ENCODE peak calls at places on chromosomes 12 and 14, in eight cellular contexts. One of them, this sample, is unnamed.

GRCh38 chr12:118038122-118038521 is 21.6 kb downstream of the RFC5 start:
- DNase-seq in natural killer cell: no peak
- DNase-seq in type B pancreatic cell: no peak
- DNase-seq in nephron progenitor cell: no peak
- DNase-seq in PC-3: no peak
- DNase-seq in HFF-Myc: no peak
- DNase-seq in vagina: no peak
- DNase-seq in B cell: no peak
- DNase-seq in this sample: no peak

GRCh38 chr14:92037989-92038388 is 1.9 kb downstream of the TRIP11 start:
- DNase-seq in natural killer cell: no peak
- DNase-seq in type B pancreatic cell: no peak
- DNase-seq in nephron progenitor cell: no peak
- DNase-seq in PC-3: peak
- DNase-seq in HFF-Myc: no peak
- DNase-seq in vagina: no peak
- DNase-seq in B cell: no peak
- DNase-seq in this sample: no peak

GRCh38 chr12:2902287-2902880 is 11.7 kb downstream of the TULP3 start:
- DNase-seq in natural killer cell: no peak
- DNase-seq in type B pancreatic cell: no peak
- DNase-seq in nephron progenitor cell: no peak
- DNase-seq in PC-3: no peak
- DNase-seq in HFF-Myc: no peak
- DNase-seq in vagina: no peak
- DNase-seq in B cell: no peak
- DNase-seq in this sample: no peak

GRCh38 chr14:61438860-61439765 is 117.7 kb downstream of the PRKCH start:
- DNase-seq in natural killer cell: no peak
- DNase-seq in type B pancreatic cell: no peak
- DNase-seq in nephron progenitor cell: no peak
- DNase-seq in PC-3: peak
- DNase-seq in HFF-Myc: no peak
- DNase-seq in vagina: no peak
- DNase-seq in B cell: no peak
- DNase-seq in this sample: no peak

GRCh38 chr12:25943940-25944339 is 14.5 kb upstream of the RASSF8 start:
- DNase-seq in natural killer cell: no peak
- DNase-seq in type B pancreatic cell: no peak
- DNase-seq in nephron progenitor cell: no peak
- DNase-seq in PC-3: no peak
- DNase-seq in HFF-Myc: no peak
- DNase-seq in vagina: no peak
- DNase-seq in B cell: no peak
- DNase-seq in this sample: no peak

GRCh38 chr12:80648866-80649265 is 58.6 kb upstream of the MYF6 start:
- DNase-seq in natural killer cell: no peak
- DNase-seq in type B pancreatic cell: no peak
- DNase-seq in nephron progenitor cell: no peak
- DNase-seq in PC-3: peak
- DNase-seq in HFF-Myc: peak
- DNase-seq in vagina: no peak
- DNase-seq in B cell: no peak
- DNase-seq in this sample: peak

GRCh38 chr12:124442772-124443445 is 124.5 kb downstream of the NCOR2 start:
- DNase-seq in natural killer cell: no peak
- DNase-seq in type B pancreatic cell: no peak
- DNase-seq in nephron progenitor cell: no peak
- DNase-seq in PC-3: no peak
- DNase-seq in HFF-Myc: no peak
- DNase-seq in vagina: no peak
- DNase-seq in B cell: no peak
- DNase-seq in this sample: no peak

GRCh38 chr12:2291182-2291832 is 238.5 kb downstream of the CACNA1C start:
- DNase-seq in natural killer cell: no peak
- DNase-seq in type B pancreatic cell: no peak
- DNase-seq in nephron progenitor cell: peak
- DNase-seq in PC-3: peak
- DNase-seq in HFF-Myc: no peak
- DNase-seq in vagina: no peak
- DNase-seq in B cell: peak
- DNase-seq in this sample: no peak

GRCh38 chr12:26062566-26062965 is 62.3 kb downstream of the BHLHE41 start:
- DNase-seq in natural killer cell: no peak
- DNase-seq in type B pancreatic cell: no peak
- DNase-seq in nephron progenitor cell: no peak
- DNase-seq in PC-3: peak
- DNase-seq in HFF-Myc: peak
- DNase-seq in vagina: no peak
- DNase-seq in B cell: no peak
- DNase-seq in this sample: no peak

GRCh38 chr12:122336015-122336946 is 70.0 kb upstream of the VPS33A start:
- DNase-seq in natural killer cell: peak
- DNase-seq in type B pancreatic cell: no peak
- DNase-seq in nephron progenitor cell: peak
- DNase-seq in PC-3: peak
- DNase-seq in HFF-Myc: no peak
- DNase-seq in vagina: no peak
- DNase-seq in B cell: peak
- DNase-seq in this sample: no peak

GRCh38 chr12:109476807-109477184 is 304 bp downstream of the KCTD10 start:
- DNase-seq in natural killer cell: no peak
- DNase-seq in type B pancreatic cell: no peak
- DNase-seq in nephron progenitor cell: no peak
- DNase-seq in PC-3: no peak
- DNase-seq in HFF-Myc: no peak
- DNase-seq in vagina: no peak
- DNase-seq in B cell: no peak
- DNase-seq in this sample: no peak

GRCh38 chr12:85147331-85147730 is 111.2 kb downstream of the LRRIQ1 start:
- DNase-seq in natural killer cell: no peak
- DNase-seq in type B pancreatic cell: no peak
- DNase-seq in nephron progenitor cell: no peak
- DNase-seq in PC-3: no peak
- DNase-seq in HFF-Myc: no peak
- DNase-seq in vagina: no peak
- DNase-seq in B cell: no peak
- DNase-seq in this sample: no peak

GRCh38 chr12:96120359-96121100 is 73.6 kb upstream of the ELK3 start:
- DNase-seq in natural killer cell: peak
- DNase-seq in type B pancreatic cell: no peak
- DNase-seq in nephron progenitor cell: peak
- DNase-seq in PC-3: no peak
- DNase-seq in HFF-Myc: no peak
- DNase-seq in vagina: no peak
- DNase-seq in B cell: peak
- DNase-seq in this sample: no peak

GRCh38 chr12:129067482-129067881 is 214.2 kb downstream of the GLT1D1 start:
- DNase-seq in natural killer cell: no peak
- DNase-seq in type B pancreatic cell: no peak
- DNase-seq in nephron progenitor cell: peak
- DNase-seq in PC-3: no peak
- DNase-seq in HFF-Myc: no peak
- DNase-seq in vagina: no peak
- DNase-seq in B cell: no peak
- DNase-seq in this sample: no peak

GRCh38 chr14:51422704-51423103 is 182.7 kb downstream of the TMX1 start:
- DNase-seq in natural killer cell: no peak
- DNase-seq in type B pancreatic cell: no peak
- DNase-seq in nephron progenitor cell: no peak
- DNase-seq in PC-3: no peak
- DNase-seq in HFF-Myc: no peak
- DNase-seq in vagina: no peak
- DNase-seq in B cell: no peak
- DNase-seq in this sample: no peak

GRCh38 chr14:69574266-69574953 is at the start of gene CCDC177:
- DNase-seq in natural killer cell: peak
- DNase-seq in type B pancreatic cell: peak
- DNase-seq in nephron progenitor cell: peak
- DNase-seq in PC-3: peak
- DNase-seq in HFF-Myc: no peak
- DNase-seq in vagina: no peak
- DNase-seq in B cell: peak
- DNase-seq in this sample: no peak

GRCh38 chr12:71504471-71504852 is 64.9 kb downstream of the LGR5 start:
- DNase-seq in natural killer cell: no peak
- DNase-seq in type B pancreatic cell: no peak
- DNase-seq in nephron progenitor cell: peak
- DNase-seq in PC-3: no peak
- DNase-seq in HFF-Myc: no peak
- DNase-seq in vagina: no peak
- DNase-seq in B cell: peak
- DNase-seq in this sample: no peak

GRCh38 chr14:104545151-104545931 is 34.2 kb upstream of the C14orf180 start:
- DNase-seq in natural killer cell: no peak
- DNase-seq in type B pancreatic cell: peak
- DNase-seq in nephron progenitor cell: no peak
- DNase-seq in PC-3: no peak
- DNase-seq in HFF-Myc: no peak
- DNase-seq in vagina: no peak
- DNase-seq in B cell: no peak
- DNase-seq in this sample: no peak

GRCh38 chr12:104010800-104011199 is 39.2 kb downstream of the GLT8D2 start:
- DNase-seq in natural killer cell: no peak
- DNase-seq in type B pancreatic cell: no peak
- DNase-seq in nephron progenitor cell: no peak
- DNase-seq in PC-3: no peak
- DNase-seq in HFF-Myc: no peak
- DNase-seq in vagina: no peak
- DNase-seq in B cell: no peak
- DNase-seq in this sample: no peak

GRCh38 chr12:11941601-11942360 is 129.0 kb upstream of the BCL2L14 start:
- DNase-seq in natural killer cell: no peak
- DNase-seq in type B pancreatic cell: no peak
- DNase-seq in nephron progenitor cell: no peak
- DNase-seq in PC-3: peak
- DNase-seq in HFF-Myc: no peak
- DNase-seq in vagina: no peak
- DNase-seq in B cell: no peak
- DNase-seq in this sample: no peak

GRCh38 chr12:55713721-55714120 is 2.1 kb upstream of the BLOC1S1 start:
- DNase-seq in natural killer cell: no peak
- DNase-seq in type B pancreatic cell: no peak
- DNase-seq in nephron progenitor cell: no peak
- DNase-seq in PC-3: peak
- DNase-seq in HFF-Myc: no peak
- DNase-seq in vagina: no peak
- DNase-seq in B cell: no peak
- DNase-seq in this sample: no peak

GRCh38 chr12:132560421-132560830 is 50.0 kb downstream of the LRCOL1 start:
- DNase-seq in natural killer cell: no peak
- DNase-seq in type B pancreatic cell: no peak
- DNase-seq in nephron progenitor cell: peak
- DNase-seq in PC-3: peak
- DNase-seq in HFF-Myc: no peak
- DNase-seq in vagina: no peak
- DNase-seq in B cell: peak
- DNase-seq in this sample: no peak

GRCh38 chr12:101338087-101338486 is 58.2 kb downstream of the UTP20 start:
- DNase-seq in natural killer cell: no peak
- DNase-seq in type B pancreatic cell: no peak
- DNase-seq in nephron progenitor cell: no peak
- DNase-seq in PC-3: no peak
- DNase-seq in HFF-Myc: no peak
- DNase-seq in vagina: no peak
- DNase-seq in B cell: no peak
- DNase-seq in this sample: no peak

GRCh38 chr12:47817272-47818006 is 2.3 kb downstream of the HDAC7 start:
- DNase-seq in natural killer cell: no peak
- DNase-seq in type B pancreatic cell: no peak
- DNase-seq in nephron progenitor cell: no peak
- DNase-seq in PC-3: no peak
- DNase-seq in HFF-Myc: no peak
- DNase-seq in vagina: no peak
- DNase-seq in B cell: no peak
- DNase-seq in this sample: no peak
- TF ChIP-seq CTCF in natural killer cell: no peak
- TF ChIP-seq CTCF in type B pancreatic cell: peak
- TF ChIP-seq CTCF in nephron progenitor cell: no peak
- TF ChIP-seq CTCF in PC-3: peak
- TF ChIP-seq CTCF in HFF-Myc: peak
- TF ChIP-seq CTCF in vagina: no peak
- TF ChIP-seq CTCF in B cell: no peak
- TF ChIP-seq CTCF in this sample: peak

DNA sequence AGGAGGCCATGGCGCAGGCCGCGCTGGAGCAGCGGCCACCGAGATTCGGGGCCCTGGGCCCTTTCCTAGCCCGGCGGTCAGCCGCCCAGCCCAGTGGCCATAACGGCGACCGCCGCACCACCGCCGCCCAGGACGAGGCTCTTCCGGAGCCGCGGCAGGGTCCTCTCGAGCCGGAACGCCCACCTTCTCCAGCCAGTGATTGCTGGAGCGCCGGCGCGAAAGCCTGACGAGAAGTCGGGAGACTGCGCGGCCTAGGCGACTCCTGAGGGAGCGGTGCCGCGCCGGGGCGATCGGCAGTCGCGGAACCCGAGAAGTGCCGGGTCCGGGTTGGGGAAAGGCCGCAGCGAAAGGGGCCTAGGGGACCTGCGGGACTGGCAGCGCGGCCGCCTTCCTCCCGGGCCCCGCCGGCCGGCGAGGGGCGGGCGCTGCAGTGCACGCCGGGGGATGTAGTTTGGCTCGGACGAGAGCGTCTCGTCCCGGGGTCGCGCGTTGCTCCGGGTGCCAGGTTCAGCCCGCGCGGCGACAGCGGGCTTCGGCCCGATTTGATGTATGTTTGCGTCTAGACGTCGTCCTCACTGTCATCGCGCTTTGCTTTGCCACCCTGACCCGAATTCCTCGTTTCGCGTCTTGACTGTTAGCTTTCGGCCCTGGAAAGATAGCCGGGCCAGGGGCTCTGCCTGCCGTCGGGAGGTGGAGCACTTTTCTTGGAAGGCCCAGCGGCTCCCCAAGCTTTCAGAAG is at the start of gene VTI1B:
- DNase-seq in natural killer cell: peak
- DNase-seq in type B pancreatic cell: peak
- DNase-seq in nephron progenitor cell: peak
- DNase-seq in PC-3: peak
- DNase-seq in HFF-Myc: no peak
- DNase-seq in vagina: no peak
- DNase-seq in B cell: peak
- DNase-seq in this sample: no peak
- TF ChIP-seq CTCF in natural killer cell: no peak
- TF ChIP-seq CTCF in type B pancreatic cell: no peak
- TF ChIP-seq CTCF in nephron progenitor cell: no peak
- TF ChIP-seq CTCF in PC-3: peak
- TF ChIP-seq CTCF in HFF-Myc: no peak
- TF ChIP-seq CTCF in vagina: no peak
- TF ChIP-seq CTCF in B cell: no peak
- TF ChIP-seq CTCF in this sample: peak

GRCh38 chr12:121003650-121004049 is 12.6 kb downstream of the C12orf43 start:
- DNase-seq in natural killer cell: no peak
- DNase-seq in type B pancreatic cell: no peak
- DNase-seq in nephron progenitor cell: no peak
- DNase-seq in PC-3: no peak
- DNase-seq in HFF-Myc: no peak
- DNase-seq in vagina: no peak
- DNase-seq in B cell: no peak
- DNase-seq in this sample: no peak
- TF ChIP-seq CTCF in natural killer cell: no peak
- TF ChIP-seq CTCF in type B pancreatic cell: peak
- TF ChIP-seq CTCF in nephron progenitor cell: no peak
- TF ChIP-seq CTCF in PC-3: peak
- TF ChIP-seq CTCF in HFF-Myc: no peak
- TF ChIP-seq CTCF in vagina: no peak
- TF ChIP-seq CTCF in B cell: no peak
- TF ChIP-seq CTCF in this sample: no peak

GRCh38 chr12:98852181-98852580 is 207.1 kb downstream of the APAF1 start:
- DNase-seq in natural killer cell: no peak
- DNase-seq in type B pancreatic cell: no peak
- DNase-seq in nephron progenitor cell: no peak
- DNase-seq in PC-3: no peak
- DNase-seq in HFF-Myc: no peak
- DNase-seq in vagina: no peak
- DNase-seq in B cell: no peak
- DNase-seq in this sample: no peak
- TF ChIP-seq CTCF in natural killer cell: no peak
- TF ChIP-seq CTCF in type B pancreatic cell: no peak
- TF ChIP-seq CTCF in nephron progenitor cell: no peak
- TF ChIP-seq CTCF in PC-3: no peak
- TF ChIP-seq CTCF in HFF-Myc: no peak
- TF ChIP-seq CTCF in vagina: no peak
- TF ChIP-seq CTCF in B cell: no peak
- TF ChIP-seq CTCF in this sample: no peak

This sample was measured in AG09319.